ENCODE peak calls at places on chromosomes 6 and 20, in five cellular contexts. R, X, S, T and A are unnamed samples.

GRCh38 chr20:58691773-58692578 is 624 bp upstream of the NPEPL1 start:
- DNase-seq in X (no peak), S (no peak), T (peak; percentile 23), R (no peak), A (no peak)

GRCh38 chr6:156790711-156791110 is 13.5 kb downstream of the ARID1B start:
- DNase-seq in T (no peak), X (no peak), R (no peak), S (no peak), A (no peak)

GRCh38 chr6:160221423-160221822 is 37.2 kb downstream of the SLC22A2 start:
- DNase-seq in R (no peak), X (peak; percentile 13), T (no peak), S (peak; percentile 12), A (no peak)

GRCh38 chr6:164148789-164149188 is 734.3 kb downstream of the QKI start:
- DNase-seq in R (no peak), X (no peak), T (no peak), S (no peak), A (no peak)

GRCh38 chr6:143579703-143580102 is 68.2 kb upstream of the FUCA2 start:
- DNase-seq in X (no peak), T (no peak), R (no peak), S (no peak), A (peak; percentile 95)

GRCh38 chr20:24950128-24950835 is 1.2 kb downstream of the CST7 start:
- DNase-seq in S (no peak), R (no peak), T (no peak), X (no peak), A (no peak)

GRCh38 chr6:19837511-19838441 is 606 bp downstream of the ID4 start:
- DNase-seq in S (no peak), R (peak; percentile 11), X (peak; percentile 21), T (no peak), A (peak; percentile 38)

GRCh38 chr20:40192529-40192928 is 496.5 kb downstream of the MAFB start:
- DNase-seq in X (no peak), R (no peak), T (no peak), S (no peak), A (no peak)

GRCh38 chr6:117200067-117200466 is 65.3 kb upstream of the VGLL2 start:
- DNase-seq in X (no peak), R (no peak), S (no peak), T (no peak), A (no peak)

GRCh38 chr6:143958839-143959399 is 49.1 kb downstream of the PLAGL1 start:
- DNase-seq in T (no peak), S (no peak), X (peak; percentile 33), R (no peak), A (no peak)

GRCh38 chr20:37500311-37500710 is 20.7 kb upstream of the NNAT start:
- DNase-seq in T (no peak), S (no peak), X (no peak), R (no peak), A (no peak)

GRCh38 chr6:170552765-170553685 is at the start of gene PSMB1:
- DNase-seq in T (peak; percentile 81), X (peak; percentile 96), S (peak; percentile 60), R (peak; percentile 59), A (peak; percentile 96)

GRCh38 chr20:64151634-64152530 is 12.4 kb upstream of the MYT1 start:
- DNase-seq in T (no peak), S (no peak), R (no peak), X (peak; percentile 71), A (peak; percentile 46)

GRCh38 chr6:134169881-134170486 is 117.6 kb upstream of the SLC2A12 start:
- DNase-seq in T (no peak), S (no peak), X (no peak), R (no peak), A (peak; percentile 32)

GRCh38 chr6:89763550-89763949 is 56.0 kb downstream of the MDN1 start:
- DNase-seq in R (no peak), X (no peak), S (no peak), T (no peak), A (peak; percentile 68)

GRCh38 chr6:32183030-32183429 is 1.0 kb downstream of the AGER start:
- DNase-seq in X (no peak), R (no peak), S (no peak), T (no peak), A (no peak)

GRCh38 chr6:32886674-32887383 is 32.8 kb downstream of the PSMB9 start:
- DNase-seq in T (no peak), S (no peak), R (no peak), X (no peak), A (peak; percentile 89)

GRCh38 chr6:36069573-36069972 is 42.0 kb downstream of the MAPK14 start:
- DNase-seq in T (no peak), S (no peak), X (no peak), R (no peak), A (no peak)

GRCh38 chr6:144661101-144661806 is 376.1 kb downstream of the UTRN start:
- DNase-seq in T (no peak), S (no peak), X (peak; percentile 93), R (no peak), A (peak; percentile 42)

GRCh38 chr6:56618050-56618449 is 24.6 kb downstream of the DST start:
- DNase-seq in R (no peak), T (peak; percentile 11), S (no peak), X (no peak), A (no peak)

GRCh38 chr6:164216368-164216767 is 801.9 kb downstream of the QKI start:
- DNase-seq in T (no peak), S (no peak), R (no peak), X (no peak), A (no peak)

GRCh38 chr20:36491901-36492617 is 49.3 kb upstream of the MYL9 start:
- DNase-seq in X (no peak), R (no peak), S (no peak), T (no peak), A (no peak)

GRCh38 chr6:119174879-119175817 is 96.7 kb upstream of the FAM184A start:
- DNase-seq in T (no peak), X (no peak), R (no peak), S (no peak), A (peak; percentile 57)

GRCh38 chr6:167683028-167683862 is 143.5 kb upstream of the AFDN start:
- DNase-seq in X (peak; percentile 100), S (no peak), R (peak; percentile 15), T (no peak), A (peak; percentile 19)

GRCh38 chr6:114389111-114389510 is 46.3 kb upstream of the HS3ST5 start:
- DNase-seq in R (no peak), T (no peak), X (no peak), S (no peak), A (no peak)

GRCh38 chr6:14804444-14805210 is 441.2 kb upstream of the JARID2 start:
- DNase-seq in S (no peak), T (no peak), X (peak; percentile 54), R (no peak), A (peak; percentile 86)

GRCh38 chr20:48930035-48930434 is 8.5 kb downstream of the ARFGEF2 start:
- DNase-seq in S (no peak), T (no peak), X (no peak), R (no peak), A (no peak)

GRCh38 chr6:8562133-8562532 is 126.8 kb upstream of the SLC35B3 start:
- DNase-seq in R (no peak), T (no peak), S (no peak), X (no peak), A (no peak)

GRCh38 chr20:39042279-39043150 is 80.4 kb downstream of the DHX35 start:
- DNase-seq in S (no peak), X (no peak), R (no peak), T (no peak), A (peak; percentile 50)

GRCh38 chr6:13427346-13427745 is 60.1 kb downstream of the GFOD1 start:
- DNase-seq in X (no peak), S (peak; percentile 34), T (no peak), R (no peak), A (no peak)

GRCh38 chr6:154930490-154930889 is 64.6 kb upstream of the TIAM2 start:
- DNase-seq in T (no peak), R (no peak), S (no peak), X (no peak), A (no peak)

GRCh38 chr20:1909097-1909496 is 13.9 kb downstream of the SIRPA start:
- DNase-seq in R (no peak), S (no peak), X (no peak), T (no peak), A (no peak)
- H3K27ac ChIP-seq in R (no peak overlapping the region), S (no peak overlapping the region), X (no peak overlapping the region), T (no peak overlapping the region), A (no peak overlapping the region)

GRCh38 chr6:34232901-34233300 is 3.8 kb upstream of the HMGA1 start:
- DNase-seq in R (no peak), X (no peak), S (no peak), T (no peak), A (peak; percentile 40)
- TF ChIP-seq BHLHE40 in R (no peak), X (no peak), S (no peak), T (no peak), A (no peak)

GRCh38 chr6:18596529-18596835 is 209.3 kb downstream of the RNF144B start:
- DNase-seq in R (no peak), S (no peak), T (no peak), X (no peak), A (no peak)
- H3K27ac ChIP-seq in R (no peak overlapping the region), S (no peak overlapping the region), T (no peak overlapping the region), X (no peak overlapping the region), A (no peak overlapping the region)

DNA sequence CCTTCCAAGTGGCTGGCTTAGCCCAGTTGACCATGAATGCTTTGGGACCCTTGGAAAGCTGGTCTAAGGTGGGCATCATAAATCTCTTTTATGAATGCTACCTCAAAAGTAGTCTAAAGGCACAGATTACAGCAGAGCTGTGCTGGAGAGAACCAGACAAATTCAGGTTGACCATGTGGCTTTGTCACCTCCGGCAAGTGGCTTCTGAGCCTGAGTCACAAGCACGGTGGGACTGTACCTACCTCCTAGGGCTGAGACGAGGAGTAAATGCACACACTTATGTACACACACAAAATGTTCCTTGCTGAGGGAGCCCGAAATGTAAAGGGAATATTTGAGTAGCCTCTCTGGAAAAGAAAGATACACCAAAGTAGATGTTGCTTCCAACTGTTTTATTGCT is 155.9 kb downstream of the NFATC2 start:
- DNase-seq in T (no peak), X (no peak), R (no peak), S (no peak), A (no peak)
- TF ChIP-seq BHLHE40 in T (no peak), X (no peak), R (no peak), S (no peak), A (no peak)

GRCh38 chr6:45129051-45129450 is 199.1 kb upstream of the RUNX2 start:
- DNase-seq in R (no peak), S (no peak), X (no peak), T (no peak), A (no peak)

GRCh38 chr6:45126033-45126432 is 202.1 kb upstream of the RUNX2 start:
- DNase-seq in T (no peak), R (no peak), S (no peak), X (no peak), A (no peak)

GRCh38 chr6:45132059-45132458 is 196.1 kb upstream of the RUNX2 start:
- DNase-seq in R (no peak), T (no peak), X (no peak), S (no peak), A (no peak)

GRCh38 chr6:45123023-45123422 is 205.1 kb upstream of the RUNX2 start:
- DNase-seq in X (no peak), T (no peak), R (no peak), S (no peak), A (no peak)

DNA sequence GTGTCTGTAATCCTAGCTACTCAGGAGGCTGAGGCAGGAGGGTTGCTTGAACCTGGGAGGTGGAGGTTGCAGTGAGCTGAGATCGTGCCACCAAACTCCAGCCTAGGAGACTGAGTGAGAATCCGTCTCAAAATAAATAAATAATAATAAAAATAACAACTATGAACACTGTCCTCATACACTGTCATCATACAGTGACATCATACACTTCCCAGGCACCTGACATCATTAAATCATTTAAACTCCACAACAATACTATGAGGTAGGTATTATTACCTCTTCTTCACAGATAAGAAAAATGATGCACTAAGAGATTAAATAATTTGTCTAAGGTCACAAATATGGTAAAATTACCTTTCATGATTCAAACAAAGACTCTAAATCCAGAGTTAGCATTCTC is 200.9 kb upstream of the RUNX2 start:
- DNase-seq in S (no peak), T (no peak), R (no peak), X (no peak), A (no peak)
- H3K27ac ChIP-seq in S (no peak overlapping the region), T (no peak overlapping the region), R (no peak overlapping the region), X (no peak overlapping the region), A (no peak overlapping the region)